ENCODE peak calls at places on chromosomes 7 and 10, in four cellular contexts. One of them, this sample, is unnamed.
A peak's percentile ranks its signal among the peaks of the same experiment; 100 is the strongest.

GRCh38 chr10:21954132-21954531 is 49.4 kb downstream of the DNAJC1 start:
- DNase-seq in HepG2: no peak
- DNase-seq in colonic mucosa: no peak
- DNase-seq in PC-9: no peak
- DNase-seq in this sample: no peak

GRCh38 chr7:100434297-100435144 is 1.8 kb downstream of the PPP1R35 start:
- DNase-seq in colonic mucosa: no peak
- DNase-seq in HepG2: no peak
- DNase-seq in PC-9: no peak
- DNase-seq in this sample: no peak

GRCh38 chr7:5232485-5232837 is 42.4 kb downstream of the WIPI2 start:
- DNase-seq in colonic mucosa: no peak
- DNase-seq in PC-9: no peak
- DNase-seq in HepG2: no peak
- DNase-seq in this sample: no peak

GRCh38 chr10:43942096-43942885 is 293.6 kb upstream of the ZNF32 start:
- DNase-seq in colonic mucosa: no peak
- DNase-seq in PC-9: no peak
- DNase-seq in HepG2: no peak
- DNase-seq in this sample: peak; percentile 9

GRCh38 chr7:1425292-1426136 is 33.8 kb downstream of the MICALL2 start:
- DNase-seq in HepG2: peak; percentile 39
- DNase-seq in PC-9: no peak
- DNase-seq in colonic mucosa: no peak
- DNase-seq in this sample: no peak

GRCh38 chr10:99536400-99537254 is 3.9 kb downstream of the NKX2-3 start:
- DNase-seq in PC-9: no peak
- DNase-seq in HepG2: peak; percentile 18
- DNase-seq in colonic mucosa: no peak
- DNase-seq in this sample: no peak

GRCh38 chr7:20407585-20408466 is 77.1 kb downstream of the ITGB8 start:
- DNase-seq in colonic mucosa: no peak
- DNase-seq in PC-9: peak; percentile 91
- DNase-seq in HepG2: no peak
- DNase-seq in this sample: peak; percentile 36

GRCh38 chr7:102030696-102031095 is 213.3 kb downstream of the CUX1 start:
- DNase-seq in HepG2: no peak
- DNase-seq in PC-9: no peak
- DNase-seq in colonic mucosa: no peak
- DNase-seq in this sample: no peak

GRCh38 chr10:113557389-113558321 is 4.8 kb downstream of the HABP2 start:
- DNase-seq in colonic mucosa: no peak
- DNase-seq in HepG2: no peak
- DNase-seq in PC-9: no peak
- DNase-seq in this sample: no peak

GRCh38 chr10:33385686-33386085 is 51.2 kb upstream of the NRP1 start:
- DNase-seq in colonic mucosa: no peak
- DNase-seq in PC-9: no peak
- DNase-seq in HepG2: no peak
- DNase-seq in this sample: no peak

GRCh38 chr7:134534633-134535032 is 7.3 kb downstream of the AKR1B10 start:
- DNase-seq in HepG2: no peak
- DNase-seq in colonic mucosa: no peak
- DNase-seq in PC-9: no peak
- DNase-seq in this sample: no peak

GRCh38 chr10:103605359-103606156 is 112.1 kb downstream of the NEURL1 start:
- DNase-seq in HepG2: peak; percentile 33
- DNase-seq in PC-9: no peak
- DNase-seq in colonic mucosa: peak; percentile 68
- DNase-seq in this sample: peak; percentile 53

DNA sequence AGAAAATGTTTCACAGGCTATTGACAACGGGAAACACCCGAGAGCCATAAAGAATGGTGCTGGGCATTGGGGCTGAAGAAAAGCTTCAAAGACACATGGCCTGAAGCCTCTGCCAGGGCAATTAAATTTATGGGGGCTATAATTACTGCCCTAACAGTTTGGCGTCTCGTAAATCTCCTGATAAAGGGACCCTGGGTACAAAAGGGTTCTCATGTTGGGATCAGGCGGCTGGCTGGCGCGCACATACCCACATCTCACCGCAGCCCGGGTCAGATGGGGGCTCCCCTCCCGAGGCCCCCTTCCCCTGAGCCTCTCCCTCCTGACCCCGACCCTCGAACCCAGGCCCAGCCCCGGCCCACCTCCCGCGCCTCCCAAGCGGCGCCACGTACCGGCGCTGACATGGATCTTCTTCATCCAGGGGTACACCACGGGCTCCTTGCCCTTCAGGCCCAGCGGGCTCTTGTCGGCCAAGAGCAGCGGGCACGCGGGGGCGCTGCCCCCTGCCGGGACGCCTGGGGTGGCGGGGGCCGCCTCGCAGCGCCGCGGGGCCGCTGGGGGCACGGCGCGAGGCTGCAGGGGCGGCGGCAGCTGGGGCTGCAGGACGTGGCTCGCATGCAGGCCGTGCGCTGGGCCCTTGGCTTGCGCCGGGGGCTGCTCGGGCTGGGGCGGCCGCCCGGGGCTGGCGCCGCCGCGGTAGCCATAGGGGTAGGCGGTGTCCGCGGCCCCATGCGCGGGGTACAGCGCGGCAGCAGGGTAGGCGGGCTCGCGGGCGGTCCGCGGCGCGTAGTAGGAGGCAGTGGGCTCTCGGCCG is 623 bp downstream of the HOXA4 start:
- DNase-seq in HepG2: peak; percentile 35
- DNase-seq in PC-9: no peak
- DNase-seq in colonic mucosa: peak; percentile 75
- DNase-seq in this sample: no peak
- TF ChIP-seq CTCF in HepG2: peak; percentile 68
- TF ChIP-seq CTCF in PC-9: no peak
- TF ChIP-seq CTCF in colonic mucosa: no peak
- TF ChIP-seq CTCF in this sample: no peak

GRCh38 chr10:72502581-72502980 is 123.3 kb downstream of the MICU1 start:
- DNase-seq in PC-9: no peak
- DNase-seq in colonic mucosa: no peak
- DNase-seq in HepG2: no peak
- DNase-seq in this sample: no peak
- H3K27ac ChIP-seq in PC-9: no peak overlapping the region
- H3K27ac ChIP-seq in colonic mucosa: no peak overlapping the region
- H3K27ac ChIP-seq in HepG2: no peak overlapping the region
- H3K27ac ChIP-seq in this sample: peak overlapping the region; percentile 41

GRCh38 chr7:150314639-150315239 is 8.4 kb upstream of the LRRC61 start:
- DNase-seq in colonic mucosa: no peak
- DNase-seq in HepG2: no peak
- DNase-seq in PC-9: peak; percentile 29
- DNase-seq in this sample: no peak
- H3K36me3 ChIP-seq in colonic mucosa: no peaks in the 10 kb centered on the region
- H3K36me3 ChIP-seq in HepG2: no peaks in the 10 kb centered on the region
- H3K36me3 ChIP-seq in PC-9: peaks cover 26% of the 10 kb centered on the region
- H3K36me3 ChIP-seq in this sample: no peaks in the 10 kb centered on the region

GRCh38 chr10:13348216-13349017 is at the start of gene SEPHS1:
- DNase-seq in PC-9: peak; percentile 41
- DNase-seq in HepG2: peak; percentile 75
- DNase-seq in colonic mucosa: peak; percentile 82
- DNase-seq in this sample: peak; percentile 71
- TF ChIP-seq CTCF in PC-9: no peak
- TF ChIP-seq CTCF in HepG2: no peak
- TF ChIP-seq CTCF in colonic mucosa: no peak
- TF ChIP-seq CTCF in this sample: no peak

GRCh38 chr7:113084499-113085172 is 2.0 kb downstream of the GPR85 start:
- DNase-seq in HepG2: no peak
- DNase-seq in PC-9: no peak
- DNase-seq in colonic mucosa: no peak
- DNase-seq in this sample: no peak
- H3K27ac ChIP-seq in HepG2: no peak overlapping the region
- H3K27ac ChIP-seq in PC-9: no peak overlapping the region
- H3K27ac ChIP-seq in colonic mucosa: no peak overlapping the region
- H3K27ac ChIP-seq in this sample: no peak overlapping the region

GRCh38 chr7:65972976-65973375 is 9.0 kb downstream of the GUSB start:
- DNase-seq in colonic mucosa: no peak
- DNase-seq in HepG2: no peak
- DNase-seq in PC-9: no peak
- DNase-seq in this sample: no peak
- H3K36me3 ChIP-seq in colonic mucosa: peaks cover 13% of the 10 kb centered on the region
- H3K36me3 ChIP-seq in HepG2: peaks cover 18% of the 10 kb centered on the region
- H3K36me3 ChIP-seq in PC-9: no peaks in the 10 kb centered on the region
- H3K36me3 ChIP-seq in this sample: peaks cover 100% of the 10 kb centered on the region

DNA sequence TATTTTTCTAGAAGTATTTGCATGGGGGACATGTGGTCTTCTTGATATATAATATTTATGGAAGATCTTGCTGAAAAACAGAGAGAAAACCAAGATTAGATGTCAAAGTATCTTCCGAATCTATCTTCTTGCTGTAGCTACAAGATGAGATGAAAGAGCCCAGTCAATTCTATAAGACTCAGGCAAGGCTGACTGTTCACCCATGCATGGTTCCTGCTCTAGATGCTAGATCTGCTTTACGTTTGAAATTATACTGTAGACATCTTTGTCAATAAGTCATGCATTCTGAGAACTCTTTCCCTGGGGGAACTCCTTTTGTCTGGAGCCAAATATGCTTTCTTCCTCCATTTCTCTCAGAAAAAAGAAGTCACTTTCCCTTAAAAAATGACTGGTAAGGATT is 1292.0 kb downstream of the XPNPEP1 start:
- DNase-seq in PC-9: no peak
- DNase-seq in HepG2: no peak
- DNase-seq in colonic mucosa: no peak
- DNase-seq in this sample: no peak
- TF ChIP-seq CTCF in PC-9: no peak
- TF ChIP-seq CTCF in HepG2: no peak
- TF ChIP-seq CTCF in colonic mucosa: no peak
- TF ChIP-seq CTCF in this sample: no peak

GRCh38 chr7:64312826-64313225 is 935 bp upstream of the ZNF736 start:
- DNase-seq in colonic mucosa: no peak
- DNase-seq in HepG2: no peak
- DNase-seq in PC-9: no peak
- DNase-seq in this sample: no peak

GRCh38 chr7:64310426-64310825 is 3.3 kb upstream of the ZNF736 start:
- DNase-seq in HepG2: no peak
- DNase-seq in PC-9: no peak
- DNase-seq in colonic mucosa: no peak
- DNase-seq in this sample: no peak

GRCh38 chr7:64308019-64308275 is 5.8 kb upstream of the ZNF736 start:
- DNase-seq in PC-9: no peak
- DNase-seq in colonic mucosa: no peak
- DNase-seq in HepG2: no peak
- DNase-seq in this sample: no peak

GRCh38 chr7:64307254-64308018 is 6.3 kb upstream of the ZNF736 start:
- DNase-seq in colonic mucosa: peak; percentile 94
- DNase-seq in HepG2: no peak
- DNase-seq in PC-9: peak; percentile 90
- DNase-seq in this sample: peak; percentile 92
- H3K27ac ChIP-seq in colonic mucosa: peak overlapping the region; percentile 73
- H3K27ac ChIP-seq in HepG2: no peak overlapping the region
- H3K27ac ChIP-seq in PC-9: peak overlapping the region; percentile 20
- H3K27ac ChIP-seq in this sample: peak overlapping the region; percentile 73

DNA sequence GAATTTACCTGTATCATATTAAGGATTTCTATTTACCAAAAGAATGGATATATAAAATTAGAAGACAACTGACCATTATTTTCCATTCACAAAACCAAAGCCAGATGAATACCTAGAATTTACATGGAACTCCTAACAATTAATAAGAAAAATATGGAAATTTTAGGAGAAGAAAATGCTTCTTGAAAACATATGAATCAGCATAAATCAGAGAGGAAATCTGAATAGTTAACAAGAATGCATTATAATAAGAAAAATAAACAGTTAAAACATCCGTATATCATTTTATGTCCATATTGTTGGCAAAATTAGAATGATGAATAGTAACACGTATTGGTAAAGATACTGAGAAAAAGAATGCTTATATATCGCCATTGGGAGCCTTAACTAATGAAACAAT is 505.5 kb downstream of the NEBL start:
- DNase-seq in colonic mucosa: no peak
- DNase-seq in PC-9: no peak
- DNase-seq in HepG2: no peak
- DNase-seq in this sample: no peak
- H3K36me3 ChIP-seq in colonic mucosa: no peaks in the 10 kb centered on the region
- H3K36me3 ChIP-seq in PC-9: no peaks in the 10 kb centered on the region
- H3K36me3 ChIP-seq in HepG2: no peaks in the 10 kb centered on the region
- H3K36me3 ChIP-seq in this sample: no peaks in the 10 kb centered on the region

This sample was measured in stomach.